ENCODE peak calls at places on chromosomes 4 and X, in five cellular contexts. B is SK-N-SH, V is K562, M is IMR-90, Y is GM12878. E is an unnamed sample.

GRCh38 chr4:163367651-163368050 is 24.0 kb downstream of the NPY5R start:
- DNase-seq in V (no peak), M (no peak), Y (no peak), B (no peak), E (no peak)

GRCh38 chr4:48958582-48958981 is 27.5 kb upstream of the CWH43 start:
- DNase-seq in M (no peak), V (no peak), B (no peak), Y (no peak), E (no peak)

GRCh38 chr4:153179100-153179499 is 25.1 kb upstream of the TRIM2 start:
- DNase-seq in M (no peak), B (no peak), V (no peak), Y (no peak), E (no peak)

GRCh38 chrX:106999002-106999975 is 723 bp downstream of the MORC4 start:
- DNase-seq in B (peak), V (no peak), Y (no peak), M (peak), E (peak)

GRCh38 chr4:76280488-76281441 is 25.8 kb upstream of the STBD1 start:
- DNase-seq in Y (no peak), B (no peak), V (no peak), M (no peak), E (no peak)

GRCh38 chrX:154378059-154378798 is 866 bp upstream of the EMD start:
- DNase-seq in V (peak), M (peak), Y (no peak), B (peak), E (no peak)

GRCh38 chr4:184459413-184459812 is 14.9 kb downstream of the IRF2 start:
- DNase-seq in M (peak), B (no peak), V (no peak), Y (no peak), E (no peak)

GRCh38 chr4:140568507-140569306 is at the start of gene UCP1:
- DNase-seq in V (no peak), M (no peak), Y (no peak), B (peak), E (peak)

GRCh38 chr4:87901426-87901825 is 68.7 kb downstream of the MEPE start:
- DNase-seq in M (no peak), Y (no peak), V (no peak), B (peak), E (no peak)

GRCh38 chr4:21790437-21791029 is 158.0 kb downstream of the KCNIP4 start:
- DNase-seq in B (peak), M (peak), Y (no peak), V (peak), E (no peak)

GRCh38 chrX:63566856-63567255 is 215.7 kb upstream of the SPIN4 start:
- DNase-seq in M (no peak), V (no peak), Y (no peak), B (no peak), E (no peak)

GRCh38 chr4:54318904-54319303 is 89.8 kb downstream of the PDGFRA start:
- DNase-seq in M (peak), V (peak), Y (no peak), B (peak), E (peak)

GRCh38 chr4:145623831-145624230 is 4.6 kb downstream of the MMAA start:
- DNase-seq in B (no peak), V (no peak), M (peak), Y (no peak), E (no peak)

GRCh38 chr4:15231265-15232091 is 196.4 kb upstream of the C1QTNF7 start:
- DNase-seq in Y (peak), V (peak), M (peak), B (peak), E (peak)

GRCh38 chrX:108557594-108557993 is 118.0 kb downstream of the COL4A5 start:
- DNase-seq in B (no peak), V (peak), Y (no peak), M (no peak), E (no peak)

GRCh38 chr4:139311909-139312308 is 9.6 kb upstream of the NDUFC1 start:
- DNase-seq in M (no peak), B (no peak), V (no peak), Y (no peak), E (no peak)

GRCh38 chrX:119410027-119410819 is 11.1 kb downstream of the SLC25A43 start:
- DNase-seq in M (peak), V (no peak), Y (no peak), B (no peak), E (peak)

GRCh38 chrX:65859299-65859698 is 180.6 kb downstream of the VSIG4 start:
- DNase-seq in Y (no peak), M (no peak), V (no peak), B (no peak), E (no peak)

GRCh38 chrX:134161162-134161561 is 75.8 kb upstream of the CCDC160 start:
- DNase-seq in Y (no peak), V (no peak), B (no peak), M (no peak), E (no peak)

GRCh38 chr4:105978684-105979296 is 83.5 kb downstream of the NPNT start:
- DNase-seq in M (no peak), B (no peak), V (no peak), Y (no peak), E (no peak)

GRCh38 chr4:158821228-158822009 is 52.6 kb downstream of the FNIP2 start:
- DNase-seq in Y (no peak), M (peak), V (no peak), B (no peak), E (no peak)

GRCh38 chr4:163473576-163473975 is at the start of gene TKTL2:
- DNase-seq in V (no peak), B (peak), Y (no peak), M (no peak), E (no peak)

GRCh38 chr4:74357965-74358364 is 7.0 kb upstream of the EREG start:
- DNase-seq in Y (no peak), V (no peak), M (no peak), B (no peak), E (no peak)

GRCh38 chrX:96480081-96480480 is 204.6 kb upstream of the DIAPH2 start:
- DNase-seq in V (no peak), B (no peak), Y (no peak), M (peak), E (no peak)

GRCh38 chr4:81746071-81746470 is 274.4 kb upstream of the RASGEF1B start:
- DNase-seq in V (no peak), M (no peak), B (no peak), Y (no peak), E (no peak)

GRCh38 chrX:56107320-56107719 is 124.8 kb upstream of the KLF8 start:
- DNase-seq in B (no peak), M (no peak), Y (no peak), V (no peak), E (no peak)

GRCh38 chrX:74526786-74527185 is 87.6 kb downstream of the RLIM start:
- DNase-seq in V (no peak), B (no peak), M (no peak), Y (no peak), E (no peak)

GRCh38 chrX:129759576-129760061 is 20.1 kb upstream of the SASH3 start:
- DNase-seq in B (no peak), M (peak), V (no peak), Y (no peak), E (no peak)

GRCh38 chr4:183823394-183823793 is 81.7 kb upstream of the STOX2 start:
- DNase-seq in B (no peak), M (peak), V (no peak), Y (no peak), E (no peak)

GRCh38 chr4:85522836-85523235 is 47.9 kb downstream of the ARHGAP24 start:
- DNase-seq in B (no peak), V (no peak), M (no peak), Y (no peak), E (no peak)

GRCh38 chrX:10015711-10016515 is 48.8 kb downstream of the CLDN34 start:
- DNase-seq in B (peak), M (peak), V (peak), Y (no peak), E (no peak)

GRCh38 chrX:142149919-142150318 is 55.2 kb downstream of the MAGEC2 start:
- DNase-seq in B (no peak), V (no peak), Y (no peak), M (no peak), E (no peak)

GRCh38 chrX:153059191-153060094 is 3.2 kb downstream of the PNMA3 start:
- DNase-seq in Y (no peak), V (no peak), M (no peak), B (no peak), E (no peak)

GRCh38 chrX:151680805-151681204 is 14.5 kb upstream of the PRRG3 start:
- DNase-seq in B (peak), Y (peak), M (peak), V (peak), E (peak)

GRCh38 chrX:72029473-72030411 is 102.0 kb downstream of the RTL5 start:
- DNase-seq in V (no peak), Y (no peak), M (peak), B (peak), E (peak)

GRCh38 chr4:88659890-88660208 is 37.8 kb downstream of the NAP1L5 start:
- DNase-seq in B (no peak), Y (no peak), V (no peak), M (no peak), E (peak)

GRCh38 chrX:154409222-154409871 is at the start of gene DNASE1L1:
- DNase-seq in M (peak), B (no peak), Y (no peak), V (peak), E (peak)

GRCh38 chr4:25823632-25824031 is 39.2 kb downstream of the SEL1L3 start:
- DNase-seq in M (no peak), B (no peak), V (no peak), Y (no peak), E (no peak)
- TF ChIP-seq MXI1 in M (no peak), B (no peak), V (no peak), Y (no peak), E (no peak)

GRCh38 chr4:169085015-169085414 is 75.0 kb upstream of the CBR4 start:
- DNase-seq in Y (no peak), B (peak), V (no peak), M (no peak), E (no peak)

GRCh38 chr4:169080970-169081369 is 70.9 kb upstream of the CBR4 start:
- DNase-seq in Y (no peak), M (peak), V (no peak), B (no peak), E (no peak)

GRCh38 chr4:169079942-169080827 is 70.1 kb upstream of the CBR4 start:
- DNase-seq in V (peak), M (peak), Y (peak), B (peak), E (peak)
- TF ChIP-seq MXI1 in V (no peak), M (no peak), Y (no peak), B (peak), E (no peak)

GRCh38 chr4:102593147-102593546 is 92.0 kb downstream of the NFKB1 start:
- DNase-seq in B (no peak), Y (no peak), V (no peak), M (no peak), E (no peak)

GRCh38 chr4:102586644-102587021 is 85.5 kb downstream of the NFKB1 start:
- DNase-seq in B (no peak), Y (peak), M (no peak), V (no peak), E (no peak)

GRCh38 chr4:102594000-102594399 is 92.8 kb downstream of the NFKB1 start:
- DNase-seq in Y (no peak), B (no peak), M (no peak), V (no peak), E (no peak)

GRCh38 chr4:102586002-102586643 is 85.0 kb downstream of the NFKB1 start:
- DNase-seq in M (no peak), V (no peak), B (no peak), Y (peak), E (no peak)

GRCh38 chr4:102589743-102590142 is 88.6 kb downstream of the NFKB1 start:
- DNase-seq in V (no peak), B (no peak), Y (no peak), M (no peak), E (no peak)
- TF ChIP-seq MXI1 in V (no peak), B (no peak), Y (no peak), M (no peak), E (no peak)

GRCh38 chr4:151678048-151678853 is 82.6 kb downstream of the GATB start:
- DNase-seq in V (no peak), Y (no peak), M (no peak), B (peak), E (no peak)

GRCh38 chr4:151677193-151677592 is 83.6 kb downstream of the GATB start:
- DNase-seq in B (no peak), Y (no peak), V (no peak), M (no peak), E (no peak)

GRCh38 chr4:151675366-151676060 is 85.3 kb downstream of the GATB start:
- DNase-seq in B (peak), Y (no peak), V (no peak), M (no peak), E (no peak)

GRCh38 chr4:151674804-151675290 is 86.0 kb downstream of the GATB start:
- DNase-seq in M (no peak), V (no peak), B (peak), Y (no peak), E (no peak)

GRCh38 chr4:151676301-151676700 is 84.5 kb downstream of the GATB start:
- DNase-seq in Y (no peak), M (peak), B (no peak), V (no peak), E (no peak)
- TF ChIP-seq MXI1 in Y (no peak), M (no peak), B (no peak), V (no peak), E (no peak)

DNA sequence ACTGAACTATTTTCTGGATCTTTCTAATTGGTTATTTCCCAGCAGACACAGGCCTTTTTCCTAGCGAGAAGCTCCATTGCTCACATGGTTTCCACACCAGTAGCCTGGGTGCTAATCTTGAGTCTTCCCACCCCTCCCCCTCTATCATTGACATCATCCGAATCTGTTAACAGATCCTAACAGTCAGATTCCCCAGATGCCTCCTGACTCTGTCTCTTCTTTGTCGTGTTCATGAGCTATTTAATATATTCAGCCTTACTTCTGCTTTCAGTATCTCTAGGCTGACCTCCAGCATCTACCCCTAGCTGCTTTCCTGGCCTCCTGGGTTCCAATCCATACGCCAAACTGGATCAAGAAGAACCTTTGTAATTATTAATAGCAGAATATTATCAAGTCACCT is 85.0 kb downstream of the CLNK start:
- DNase-seq in V (no peak), Y (no peak), M (peak), B (no peak), E (no peak)
- TF ChIP-seq MXI1 in V (no peak), Y (no peak), M (no peak), B (no peak), E (no peak)

GRCh38 chr4:114296126-114296525 is 302.5 kb upstream of the UGT8 start:
- DNase-seq in M (no peak), Y (no peak), V (no peak), B (no peak), E (no peak)
- TF ChIP-seq MXI1 in M (no peak), Y (no peak), V (no peak), B (no peak), E (no peak)

DNA sequence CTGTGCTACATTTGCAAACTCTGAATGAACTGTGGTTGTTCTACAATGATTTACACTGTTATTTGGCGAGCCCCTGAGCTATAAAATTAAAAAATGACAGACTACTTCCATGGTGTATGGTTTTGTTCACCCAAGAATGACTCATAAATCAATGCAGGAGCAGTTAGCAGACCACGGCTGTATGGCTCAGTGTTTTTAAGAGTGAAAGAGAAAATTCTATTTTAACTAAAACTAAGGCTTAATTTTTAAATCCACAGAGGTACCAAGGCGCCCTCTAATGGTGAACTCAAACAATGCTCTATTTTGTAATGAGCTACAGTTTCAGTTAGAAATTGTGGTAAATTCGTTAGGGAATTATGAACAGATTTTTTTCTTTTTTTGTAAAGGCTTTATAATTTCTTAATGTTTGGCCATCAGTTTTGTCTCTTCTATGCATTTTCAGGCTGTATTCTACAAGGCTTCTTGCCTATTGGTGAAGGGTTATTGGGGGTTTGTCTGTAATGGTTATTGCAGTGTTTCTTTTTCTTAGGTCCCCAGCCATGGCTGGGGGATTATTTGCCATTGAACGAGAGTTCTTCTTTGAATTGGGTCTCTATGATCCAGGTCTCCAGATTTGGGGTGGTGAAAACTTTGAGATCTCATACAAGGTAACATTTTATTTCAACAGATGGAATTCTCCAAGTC is 32.5 kb downstream of the HMGB2 start:
- DNase-seq in B (peak), V (peak), M (peak), Y (no peak), E (no peak)
- TF ChIP-seq MXI1 in B (no peak), V (no peak), M (no peak), Y (no peak), E (no peak)